ENCODE peak calls at places on chromosomes 13 and 19, in nine cellular contexts. C is activated CD4-positive, alpha-beta T cell treated with anti-CD3 and anti-CD28 coated beads for 1 hour; K is posterior cingulate gyrus; A is anterior cingulate cortex; J is NCI-H1694; D is bronchial epithelial cell; R is iPS-NIHi11; N is SHP77; P is activated T-cell treated with anti-CD3 and anti-CD28 coated beads for 1 hour. T is an unnamed sample.

GRCh38 chr19:46497773-46498172 is 2.1 kb upstream of the PNMA8B start:
- DNase-seq in J (no peak), C (no peak), K (no peak), R (no peak), A (no peak), P (no peak), N (no peak), D (no peak), T (no peak)

GRCh38 chr19:47779524-47780214 is 1.2 kb downstream of the SELENOW start:
- DNase-seq in C (no peak), J (no peak), D (no peak), P (no peak), A (no peak), K (peak), R (no peak), N (no peak), T (no peak)

GRCh38 chr19:51327066-51327985 is 14.6 kb downstream of the VSIG10L start:
- DNase-seq in C (no peak), P (peak), K (no peak), J (no peak), D (no peak), N (no peak), R (peak), A (no peak), T (no peak)

GRCh38 chr13:75550159-75550567 is 572 bp downstream of the UCHL3 start:
- DNase-seq in D (peak), P (no peak), J (no peak), A (no peak), K (no peak), R (peak), N (no peak), C (no peak), T (peak)

GRCh38 chr19:50534478-50534877 is 20.8 kb upstream of the ASPDH start:
- DNase-seq in N (no peak), K (no peak), J (no peak), A (no peak), P (no peak), D (no peak), R (no peak), C (no peak), T (no peak)

GRCh38 chr19:2952953-2953481 is 8.2 kb upstream of the ZNF77 start:
- DNase-seq in K (no peak), R (no peak), P (no peak), C (no peak), D (peak), N (no peak), A (no peak), J (no peak), T (no peak)

GRCh38 chr13:51435002-51435578 is 17.7 kb downstream of the INTS6 start:
- DNase-seq in P (no peak), C (no peak), K (no peak), R (no peak), N (no peak), D (peak), A (no peak), J (peak), T (no peak)

GRCh38 chr13:28531195-28531955 is 36.4 kb upstream of the FLT1 start:
- DNase-seq in K (no peak), N (no peak), R (peak), C (no peak), J (no peak), P (no peak), A (no peak), D (no peak), T (peak)

GRCh38 chr19:35673121-35673804 is 6.9 kb downstream of the UPK1A start:
- DNase-seq in R (peak), A (no peak), J (no peak), D (peak), N (no peak), P (peak), C (peak), K (no peak), T (no peak)

GRCh38 chr19:47104678-47105077 is 8.9 kb downstream of the ZC3H4 start:
- DNase-seq in N (no peak), A (no peak), D (no peak), K (no peak), R (no peak), P (no peak), J (no peak), C (no peak), T (no peak)

GRCh38 chr13:106530907-106531520 is 4.4 kb downstream of the EFNB2 start:
- DNase-seq in C (no peak), D (peak), P (no peak), N (no peak), K (no peak), J (no peak), R (no peak), A (no peak), T (no peak)

GRCh38 chr19:11268783-11269267 is 6.5 kb upstream of the DOCK6 start:
- DNase-seq in N (peak), P (no peak), C (no peak), A (no peak), D (peak), J (no peak), R (no peak), K (no peak), T (peak)

GRCh38 chr19:30593358-30593757 is 221.2 kb downstream of the ZNF536 start:
- DNase-seq in D (no peak), C (no peak), P (no peak), R (no peak), K (peak), J (no peak), N (no peak), A (no peak), T (no peak)

GRCh38 chr19:27805848-27806247 is 1407.1 kb downstream of the UQCRFS1 start:
- DNase-seq in J (no peak), D (no peak), P (no peak), R (no peak), A (no peak), C (no peak), N (no peak), K (no peak), T (no peak)

GRCh38 chr19:19655051-19655594 is 8.4 kb downstream of the ATP13A1 start:
- DNase-seq in R (no peak), C (no peak), N (no peak), A (no peak), K (no peak), D (no peak), J (no peak), P (no peak), T (no peak)

GRCh38 chr13:27968316-27969072 is 621 bp downstream of the CDX2 start:
- DNase-seq in R (no peak), N (no peak), K (no peak), P (no peak), J (no peak), C (no peak), A (no peak), D (no peak), T (no peak)

GRCh38 chr19:13633109-13633508 is 126.8 kb upstream of the CACNA1A start:
- DNase-seq in C (no peak), J (peak), D (no peak), N (peak), R (peak), K (no peak), A (no peak), P (no peak), T (no peak)

GRCh38 chr13:90696254-90696653 is 651.2 kb upstream of the MIR17HG start:
- DNase-seq in K (no peak), R (no peak), P (no peak), D (peak), A (no peak), N (no peak), C (no peak), J (no peak), T (no peak)

GRCh38 chr19:17528610-17529009 is 17.2 kb downstream of the PGLS start:
- DNase-seq in P (no peak), C (no peak), D (no peak), K (no peak), J (no peak), R (no peak), A (no peak), N (no peak), T (no peak)

GRCh38 chr19:5192568-5192967 is 148.0 kb downstream of the PTPRS start:
- DNase-seq in J (no peak), A (no peak), D (no peak), C (no peak), N (no peak), R (no peak), P (no peak), K (no peak), T (no peak)

GRCh38 chr19:46372901-46373572 is 26.1 kb downstream of the PPP5C start:
- DNase-seq in N (peak), J (peak), A (no peak), K (no peak), R (peak), P (no peak), C (no peak), D (peak), T (no peak)

GRCh38 chr13:106182404-106182803 is 353.1 kb downstream of the EFNB2 start:
- DNase-seq in J (no peak), C (no peak), N (no peak), A (no peak), P (no peak), D (peak), R (no peak), K (no peak), T (no peak)